ENCODE peak calls at places on chromosomes 13 and 19, in six cellular contexts. B, X, W, R, I and H are unnamed samples.

GRCh38 chr13:82905071-82905470 is 977.2 kb downstream of the SLITRK1 start:
- DNase-seq in B (no peak), X (no peak), W (no peak), R (no peak), I (no peak), H (no peak)

GRCh38 chr13:112105884-112106283 is 38.9 kb downstream of the SOX1 start:
- DNase-seq in B (peak), X (no peak), W (no peak), R (no peak), I (no peak), H (no peak)

GRCh38 chr13:105395041-105395440 is 1140.4 kb downstream of the EFNB2 start:
- DNase-seq in B (no peak), X (no peak), W (no peak), R (no peak), I (no peak), H (no peak)

GRCh38 chr13:22428188-22428828 is 752.5 kb upstream of the SGCG start:
- DNase-seq in B (no peak), X (no peak), W (no peak), R (no peak), I (no peak), H (peak)

GRCh38 chr13:101706651-101707050 is 254.2 kb downstream of the ITGBL1 start:
- DNase-seq in B (no peak), X (peak), W (peak), R (no peak), I (peak), H (no peak)

GRCh38 chr13:49669735-49670309 is 21.5 kb downstream of the EBPL start:
- DNase-seq in B (peak), X (no peak), W (no peak), R (peak), I (peak), H (peak)

GRCh38 chr19:37095859-37096258 is 17.6 kb downstream of the ZNF420 start:
- DNase-seq in B (no peak), X (no peak), W (no peak), R (no peak), I (no peak), H (no peak)

GRCh38 chr19:23823952-23824389 is 65.3 kb upstream of the ZNF681 start:
- DNase-seq in B (no peak), X (no peak), W (no peak), R (no peak), I (no peak), H (peak)

GRCh38 chr19:30969586-30969985 is 379.6 kb downstream of the TSHZ3 start:
- DNase-seq in B (no peak), X (no peak), W (no peak), R (no peak), I (no peak), H (no peak)

GRCh38 chr19:15154002-15154612 is 46.7 kb downstream of the NOTCH3 start:
- DNase-seq in B (no peak), X (no peak), W (no peak), R (no peak), I (no peak), H (peak)

GRCh38 chr13:103539265-103539664 is 473.0 kb upstream of the SLC10A2 start:
- DNase-seq in B (no peak), X (no peak), W (no peak), R (peak), I (no peak), H (peak)

GRCh38 chr19:48379058-48379457 is 12.3 kb downstream of the KDELR1 start:
- DNase-seq in B (no peak), X (no peak), W (no peak), R (no peak), I (no peak), H (no peak)

GRCh38 chr19:5032101-5032967 is 63.4 kb downstream of the KDM4B start:
- DNase-seq in B (no peak), X (no peak), W (no peak), R (no peak), I (no peak), H (no peak)

GRCh38 chr13:98307392-98307743 is 130.3 kb upstream of the RNF113B start:
- DNase-seq in B (no peak), X (no peak), W (no peak), R (no peak), I (no peak), H (no peak)

GRCh38 chr19:38425810-38426466 is at the start of gene RASGRP4:
- DNase-seq in B (peak), X (no peak), W (no peak), R (no peak), I (no peak), H (no peak)

GRCh38 chr13:97141564-97142005 is 80.5 kb upstream of the MBNL2 start:
- DNase-seq in B (no peak), X (peak), W (peak), R (no peak), I (no peak), H (no peak)

GRCh38 chr13:24892844-24893243 is 128.9 kb downstream of the RNF17 start:
- DNase-seq in B (no peak), X (no peak), W (no peak), R (no peak), I (no peak), H (no peak)

GRCh38 chr19:6099633-6100032 is 10.7 kb downstream of the RFX2 start:
- DNase-seq in B (no peak), X (no peak), W (no peak), R (no peak), I (no peak), H (no peak)

GRCh38 chr19:34662919-34663318 is 14.0 kb downstream of the SCGB2B2 start:
- DNase-seq in B (no peak), X (no peak), W (no peak), R (no peak), I (no peak), H (peak)

GRCh38 chr13:35157143-35157755 is 215.2 kb downstream of the NBEA start:
- DNase-seq in B (peak), X (no peak), W (no peak), R (no peak), I (no peak), H (peak)

GRCh38 chr19:48372904-48373303 is 8.7 kb downstream of the SYNGR4 start:
- DNase-seq in B (peak), X (no peak), W (no peak), R (no peak), I (no peak), H (peak)

GRCh38 chr19:9673912-9674668 is 810 bp downstream of the ZNF562 start:
- DNase-seq in B (peak), X (no peak), W (no peak), R (no peak), I (no peak), H (no peak)

GRCh38 chr19:4448147-4448985 is 9.2 kb downstream of the UBXN6 start:
- DNase-seq in B (no peak), X (no peak), W (no peak), R (no peak), I (peak), H (peak)

GRCh38 chr19:39401549-39402416 is 4.9 kb upstream of the ZFP36 start:
- DNase-seq in B (no peak), X (no peak), W (no peak), R (no peak), I (peak), H (no peak)

GRCh38 chr13:86563308-86563707 is 764.1 kb upstream of the SLITRK6 start:
- DNase-seq in B (no peak), X (no peak), W (no peak), R (no peak), I (no peak), H (no peak)

GRCh38 chr19:55082023-55082851 is 6.6 kb downstream of the EPS8L1 start:
- DNase-seq in B (no peak), X (no peak), W (no peak), R (no peak), I (no peak), H (peak)

GRCh38 chr19:3955688-3956087 is 15.2 kb downstream of the DAPK3 start:
- DNase-seq in B (no peak), X (no peak), W (no peak), R (no peak), I (no peak), H (no peak)

GRCh38 chr19:52442179-52442578 is 11.2 kb upstream of the ZNF578 start:
- DNase-seq in B (no peak), X (no peak), W (no peak), R (no peak), I (no peak), H (no peak)